ENCODE peak calls at places on chromosomes 5 and 9, in four cellular contexts. One of them, this sample, is unnamed.
A peak's percentile ranks its signal among the peaks of the same experiment; 100 is the strongest.

GRCh38 chr9:125971895-125972729 is 224.9 kb downstream of the PBX3 start:
- DNase-seq in NCI-H1092 treated with DMSO at 0.1 percent for 48 hours: no peak
- DNase-seq in NCI-H1048: no peak
- DNase-seq in NCI-H1694 treated with DMSO at 0.1 percent for 48 hours: no peak
- DNase-seq in this sample: no peak

GRCh38 chr5:180811623-180812119 is 9.1 kb upstream of the MGAT1 start:
- DNase-seq in NCI-H1092 treated with DMSO at 0.1 percent for 48 hours: no peak
- DNase-seq in NCI-H1048: no peak
- DNase-seq in NCI-H1694 treated with DMSO at 0.1 percent for 48 hours: no peak
- DNase-seq in this sample: no peak

GRCh38 chr5:25094219-25094618 is 449.4 kb upstream of the CDH10 start:
- DNase-seq in NCI-H1092 treated with DMSO at 0.1 percent for 48 hours: no peak
- DNase-seq in NCI-H1048: no peak
- DNase-seq in NCI-H1694 treated with DMSO at 0.1 percent for 48 hours: no peak
- DNase-seq in this sample: no peak

GRCh38 chr9:74770508-74771261 is 117.0 kb downstream of the TRPM6 start:
- DNase-seq in NCI-H1092 treated with DMSO at 0.1 percent for 48 hours: peak; percentile 27
- DNase-seq in NCI-H1048: no peak
- DNase-seq in NCI-H1694 treated with DMSO at 0.1 percent for 48 hours: peak; percentile 20
- DNase-seq in this sample: no peak

GRCh38 chr9:3963266-3964019 is 336.4 kb downstream of the GLIS3 start:
- DNase-seq in NCI-H1092 treated with DMSO at 0.1 percent for 48 hours: peak; percentile 13
- DNase-seq in NCI-H1048: no peak
- DNase-seq in NCI-H1694 treated with DMSO at 0.1 percent for 48 hours: no peak
- DNase-seq in this sample: no peak

GRCh38 chr9:132857031-132857430 is 21.1 kb downstream of the AK8 start:
- DNase-seq in NCI-H1092 treated with DMSO at 0.1 percent for 48 hours: no peak
- DNase-seq in NCI-H1048: no peak
- DNase-seq in NCI-H1694 treated with DMSO at 0.1 percent for 48 hours: no peak
- DNase-seq in this sample: no peak

GRCh38 chr5:72269411-72269780 is 50.6 kb downstream of the MRPS27 start:
- DNase-seq in NCI-H1092 treated with DMSO at 0.1 percent for 48 hours: no peak
- DNase-seq in NCI-H1048: no peak
- DNase-seq in NCI-H1694 treated with DMSO at 0.1 percent for 48 hours: no peak
- DNase-seq in this sample: no peak

GRCh38 chr5:77776606-77777206 is 567 bp upstream of the TBCA start:
- DNase-seq in NCI-H1092 treated with DMSO at 0.1 percent for 48 hours: no peak
- DNase-seq in NCI-H1048: no peak
- DNase-seq in NCI-H1694 treated with DMSO at 0.1 percent for 48 hours: no peak
- DNase-seq in this sample: no peak

GRCh38 chr5:864492-865167 is 13.8 kb upstream of the ZDHHC11 start:
- DNase-seq in NCI-H1092 treated with DMSO at 0.1 percent for 48 hours: no peak
- DNase-seq in NCI-H1048: no peak
- DNase-seq in NCI-H1694 treated with DMSO at 0.1 percent for 48 hours: no peak
- DNase-seq in this sample: no peak

GRCh38 chr9:137083418-137084004 is 3.3 kb upstream of the MAN1B1 start:
- DNase-seq in NCI-H1092 treated with DMSO at 0.1 percent for 48 hours: no peak
- DNase-seq in NCI-H1048: no peak
- DNase-seq in NCI-H1694 treated with DMSO at 0.1 percent for 48 hours: no peak
- DNase-seq in this sample: no peak

GRCh38 chr5:110269478-110270142 is 456.9 kb downstream of the TMEM232 start:
- DNase-seq in NCI-H1092 treated with DMSO at 0.1 percent for 48 hours: no peak
- DNase-seq in NCI-H1048: no peak
- DNase-seq in NCI-H1694 treated with DMSO at 0.1 percent for 48 hours: no peak
- DNase-seq in this sample: no peak

GRCh38 chr9:115997923-115998322 is 155.7 kb upstream of the PAPPA start:
- DNase-seq in NCI-H1092 treated with DMSO at 0.1 percent for 48 hours: no peak
- DNase-seq in NCI-H1048: no peak
- DNase-seq in NCI-H1694 treated with DMSO at 0.1 percent for 48 hours: no peak
- DNase-seq in this sample: no peak

GRCh38 chr5:111223790-111224560 is at the start of gene CAMK4:
- DNase-seq in NCI-H1092 treated with DMSO at 0.1 percent for 48 hours: peak; percentile 62
- DNase-seq in NCI-H1048: peak; percentile 65
- DNase-seq in NCI-H1694 treated with DMSO at 0.1 percent for 48 hours: peak; percentile 72
- DNase-seq in this sample: peak; percentile 73

GRCh38 chr9:34501889-34502425 is 20.8 kb downstream of the ENHO start:
- DNase-seq in NCI-H1092 treated with DMSO at 0.1 percent for 48 hours: peak; percentile 97
- DNase-seq in NCI-H1048: no peak
- DNase-seq in NCI-H1694 treated with DMSO at 0.1 percent for 48 hours: peak; percentile 72
- DNase-seq in this sample: no peak

GRCh38 chr5:113427871-113428574 is 6.8 kb downstream of the TSSK1B start:
- DNase-seq in NCI-H1092 treated with DMSO at 0.1 percent for 48 hours: no peak
- DNase-seq in NCI-H1048: no peak
- DNase-seq in NCI-H1694 treated with DMSO at 0.1 percent for 48 hours: no peak
- DNase-seq in this sample: no peak

GRCh38 chr9:4237748-4238511 is 61.9 kb downstream of the GLIS3 start:
- DNase-seq in NCI-H1092 treated with DMSO at 0.1 percent for 48 hours: no peak
- DNase-seq in NCI-H1048: no peak
- DNase-seq in NCI-H1694 treated with DMSO at 0.1 percent for 48 hours: no peak
- DNase-seq in this sample: no peak

GRCh38 chr9:15299374-15299939 is 7.6 kb downstream of the TTC39B start:
- DNase-seq in NCI-H1092 treated with DMSO at 0.1 percent for 48 hours: no peak
- DNase-seq in NCI-H1048: no peak
- DNase-seq in NCI-H1694 treated with DMSO at 0.1 percent for 48 hours: no peak
- DNase-seq in this sample: no peak

GRCh38 chr5:6090838-6091237 is 287.5 kb downstream of the MED10 start:
- DNase-seq in NCI-H1092 treated with DMSO at 0.1 percent for 48 hours: no peak
- DNase-seq in NCI-H1048: no peak
- DNase-seq in NCI-H1694 treated with DMSO at 0.1 percent for 48 hours: no peak
- DNase-seq in this sample: no peak

This sample was measured in NCI-H2227 treated with DMSO at 0.1 percent for 48 hours.